ENCODE peak calls at places on chromosomes 12 and 14, in six cellular contexts. One of them, this sample, is unnamed.
A peak's percentile ranks its signal among the peaks of the same experiment; 100 is the strongest.

GRCh38 chr12:113072136-113072535 is 15.6 kb downstream of the DTX1 start:
- DNase-seq in CD8-positive, alpha-beta T cell: no peak
- DNase-seq in spleen: no peak
- DNase-seq in esophagus squamous epithelium: no peak
- DNase-seq in OCI-LY7: no peak
- DNase-seq in left lung: no peak
- DNase-seq in this sample: no peak

GRCh38 chr12:43038991-43039390 is 449.4 kb upstream of the PRICKLE1 start:
- DNase-seq in left lung: no peak
- DNase-seq in OCI-LY7: no peak
- DNase-seq in CD8-positive, alpha-beta T cell: no peak
- DNase-seq in esophagus squamous epithelium: no peak
- DNase-seq in spleen: no peak
- DNase-seq in this sample: no peak

GRCh38 chr12:113758165-113758924 is 207.8 kb downstream of the RBM19 start:
- DNase-seq in OCI-LY7: no peak
- DNase-seq in spleen: no peak
- DNase-seq in left lung: no peak
- DNase-seq in esophagus squamous epithelium: no peak
- DNase-seq in CD8-positive, alpha-beta T cell: no peak
- DNase-seq in this sample: no peak

GRCh38 chr12:130847097-130847496 is 8.0 kb upstream of the STX2 start:
- DNase-seq in spleen: peak; percentile 7
- DNase-seq in CD8-positive, alpha-beta T cell: no peak
- DNase-seq in OCI-LY7: no peak
- DNase-seq in left lung: no peak
- DNase-seq in esophagus squamous epithelium: no peak
- DNase-seq in this sample: no peak

GRCh38 chr12:28040251-28040650 is 67.7 kb upstream of the PTHLH start:
- DNase-seq in left lung: no peak
- DNase-seq in OCI-LY7: no peak
- DNase-seq in esophagus squamous epithelium: no peak
- DNase-seq in spleen: no peak
- DNase-seq in CD8-positive, alpha-beta T cell: no peak
- DNase-seq in this sample: no peak

GRCh38 chr14:35365130-35366047 is 39.2 kb downstream of the NFKBIA start:
- DNase-seq in spleen: peak; percentile 82
- DNase-seq in CD8-positive, alpha-beta T cell: peak; percentile 32
- DNase-seq in left lung: peak; percentile 89
- DNase-seq in OCI-LY7: no peak
- DNase-seq in esophagus squamous epithelium: peak; percentile 18
- DNase-seq in this sample: no peak

GRCh38 chr12:92221916-92222315 is 76.3 kb upstream of the BTG1 start:
- DNase-seq in esophagus squamous epithelium: no peak
- DNase-seq in spleen: no peak
- DNase-seq in OCI-LY7: no peak
- DNase-seq in CD8-positive, alpha-beta T cell: no peak
- DNase-seq in left lung: no peak
- DNase-seq in this sample: no peak

GRCh38 chr12:14273911-14274306 is 91.6 kb upstream of the ATF7IP start:
- DNase-seq in OCI-LY7: peak; percentile 58
- DNase-seq in spleen: no peak
- DNase-seq in left lung: no peak
- DNase-seq in CD8-positive, alpha-beta T cell: no peak
- DNase-seq in esophagus squamous epithelium: no peak
- DNase-seq in this sample: no peak

GRCh38 chr12:116443706-116444589 is 115.2 kb upstream of the MAP1LC3B2 start:
- DNase-seq in OCI-LY7: no peak
- DNase-seq in esophagus squamous epithelium: no peak
- DNase-seq in spleen: no peak
- DNase-seq in CD8-positive, alpha-beta T cell: no peak
- DNase-seq in left lung: no peak
- DNase-seq in this sample: no peak

GRCh38 chr12:46153267-46153872 is 115.5 kb downstream of the SLC38A1 start:
- DNase-seq in CD8-positive, alpha-beta T cell: no peak
- DNase-seq in OCI-LY7: peak; percentile 55
- DNase-seq in left lung: no peak
- DNase-seq in esophagus squamous epithelium: no peak
- DNase-seq in spleen: no peak
- DNase-seq in this sample: no peak

GRCh38 chr12:58106185-58106584 is 164.8 kb downstream of the ATP23 start:
- DNase-seq in left lung: no peak
- DNase-seq in OCI-LY7: no peak
- DNase-seq in esophagus squamous epithelium: no peak
- DNase-seq in spleen: no peak
- DNase-seq in CD8-positive, alpha-beta T cell: no peak
- DNase-seq in this sample: no peak

GRCh38 chr12:12534134-12534866 is 28.4 kb downstream of the DUSP16 start:
- DNase-seq in esophagus squamous epithelium: no peak
- DNase-seq in CD8-positive, alpha-beta T cell: no peak
- DNase-seq in spleen: no peak
- DNase-seq in left lung: no peak
- DNase-seq in OCI-LY7: no peak
- DNase-seq in this sample: no peak

GRCh38 chr12:59737725-59738463 is 142.1 kb downstream of the SLC16A7 start:
- DNase-seq in CD8-positive, alpha-beta T cell: no peak
- DNase-seq in left lung: no peak
- DNase-seq in spleen: no peak
- DNase-seq in OCI-LY7: no peak
- DNase-seq in esophagus squamous epithelium: no peak
- DNase-seq in this sample: no peak

GRCh38 chr12:81692008-81692407 is 67.1 kb downstream of the PPFIA2 start:
- DNase-seq in OCI-LY7: no peak
- DNase-seq in esophagus squamous epithelium: no peak
- DNase-seq in CD8-positive, alpha-beta T cell: no peak
- DNase-seq in left lung: no peak
- DNase-seq in spleen: no peak
- DNase-seq in this sample: no peak

GRCh38 chr12:560666-561065 is 100.9 kb downstream of the B4GALNT3 start:
- DNase-seq in esophagus squamous epithelium: no peak
- DNase-seq in left lung: no peak
- DNase-seq in spleen: no peak
- DNase-seq in CD8-positive, alpha-beta T cell: no peak
- DNase-seq in OCI-LY7: no peak
- DNase-seq in this sample: no peak

GRCh38 chr14:59044707-59045106 is 143.8 kb upstream of the DAAM1 start:
- DNase-seq in spleen: no peak
- DNase-seq in left lung: no peak
- DNase-seq in CD8-positive, alpha-beta T cell: no peak
- DNase-seq in esophagus squamous epithelium: no peak
- DNase-seq in OCI-LY7: no peak
- DNase-seq in this sample: no peak

GRCh38 chr14:89372156-89372555 is 44.9 kb downstream of the FOXN3 start:
- DNase-seq in left lung: no peak
- DNase-seq in OCI-LY7: no peak
- DNase-seq in spleen: no peak
- DNase-seq in esophagus squamous epithelium: no peak
- DNase-seq in CD8-positive, alpha-beta T cell: no peak
- DNase-seq in this sample: no peak

GRCh38 chr12:16474801-16475200 is 127.4 kb downstream of the MGST1 start:
- DNase-seq in esophagus squamous epithelium: no peak
- DNase-seq in left lung: no peak
- DNase-seq in spleen: no peak
- DNase-seq in OCI-LY7: no peak
- DNase-seq in CD8-positive, alpha-beta T cell: no peak
- DNase-seq in this sample: no peak

GRCh38 chr12:64781374-64782029 is 22.3 kb upstream of the GNS start:
- DNase-seq in left lung: no peak
- DNase-seq in spleen: peak; percentile 77
- DNase-seq in esophagus squamous epithelium: no peak
- DNase-seq in CD8-positive, alpha-beta T cell: no peak
- DNase-seq in OCI-LY7: no peak
- DNase-seq in this sample: no peak

GRCh38 chr14:52558688-52559087 is 6.1 kb downstream of the GPR137C start:
- DNase-seq in CD8-positive, alpha-beta T cell: no peak
- DNase-seq in OCI-LY7: no peak
- DNase-seq in left lung: no peak
- DNase-seq in esophagus squamous epithelium: no peak
- DNase-seq in spleen: no peak
- DNase-seq in this sample: no peak

GRCh38 chr12:62986844-62987243 is 51.9 kb upstream of the PPM1H start:
- DNase-seq in spleen: no peak
- DNase-seq in OCI-LY7: no peak
- DNase-seq in CD8-positive, alpha-beta T cell: no peak
- DNase-seq in esophagus squamous epithelium: no peak
- DNase-seq in left lung: no peak
- DNase-seq in this sample: no peak

GRCh38 chr12:67760586-67761275 is 112.2 kb downstream of the DYRK2 start:
- DNase-seq in spleen: no peak
- DNase-seq in OCI-LY7: no peak
- DNase-seq in CD8-positive, alpha-beta T cell: no peak
- DNase-seq in left lung: no peak
- DNase-seq in esophagus squamous epithelium: no peak
- DNase-seq in this sample: no peak

GRCh38 chr12:120077260-120077659 is 39.3 kb downstream of the RAB35 start:
- DNase-seq in spleen: peak; percentile 45
- DNase-seq in CD8-positive, alpha-beta T cell: no peak
- DNase-seq in esophagus squamous epithelium: no peak
- DNase-seq in OCI-LY7: no peak
- DNase-seq in left lung: no peak
- DNase-seq in this sample: no peak

GRCh38 chr14:61262082-61262481 is 19.1 kb downstream of the TMEM30B start:
- DNase-seq in CD8-positive, alpha-beta T cell: no peak
- DNase-seq in spleen: no peak
- DNase-seq in left lung: no peak
- DNase-seq in OCI-LY7: no peak
- DNase-seq in esophagus squamous epithelium: no peak
- DNase-seq in this sample: no peak

GRCh38 chr12:84763112-84763511 is 149.5 kb downstream of the SLC6A15 start:
- DNase-seq in OCI-LY7: no peak
- DNase-seq in esophagus squamous epithelium: no peak
- DNase-seq in spleen: no peak
- DNase-seq in left lung: peak; percentile 58
- DNase-seq in CD8-positive, alpha-beta T cell: no peak
- DNase-seq in this sample: no peak

GRCh38 chr12:124554429-124555029 is 12.9 kb downstream of the NCOR2 start:
- DNase-seq in CD8-positive, alpha-beta T cell: no peak
- DNase-seq in esophagus squamous epithelium: no peak
- DNase-seq in OCI-LY7: no peak
- DNase-seq in left lung: no peak
- DNase-seq in spleen: peak; percentile 73
- DNase-seq in this sample: no peak
- H3K27ac ChIP-seq in CD8-positive, alpha-beta T cell: no peak overlapping the region
- H3K27ac ChIP-seq in esophagus squamous epithelium: no peak overlapping the region
- H3K27ac ChIP-seq in OCI-LY7: no peak overlapping the region
- H3K27ac ChIP-seq in left lung: no peak overlapping the region
- H3K27ac ChIP-seq in spleen: no peak overlapping the region
- H3K27ac ChIP-seq in this sample: no peak overlapping the region

DNA sequence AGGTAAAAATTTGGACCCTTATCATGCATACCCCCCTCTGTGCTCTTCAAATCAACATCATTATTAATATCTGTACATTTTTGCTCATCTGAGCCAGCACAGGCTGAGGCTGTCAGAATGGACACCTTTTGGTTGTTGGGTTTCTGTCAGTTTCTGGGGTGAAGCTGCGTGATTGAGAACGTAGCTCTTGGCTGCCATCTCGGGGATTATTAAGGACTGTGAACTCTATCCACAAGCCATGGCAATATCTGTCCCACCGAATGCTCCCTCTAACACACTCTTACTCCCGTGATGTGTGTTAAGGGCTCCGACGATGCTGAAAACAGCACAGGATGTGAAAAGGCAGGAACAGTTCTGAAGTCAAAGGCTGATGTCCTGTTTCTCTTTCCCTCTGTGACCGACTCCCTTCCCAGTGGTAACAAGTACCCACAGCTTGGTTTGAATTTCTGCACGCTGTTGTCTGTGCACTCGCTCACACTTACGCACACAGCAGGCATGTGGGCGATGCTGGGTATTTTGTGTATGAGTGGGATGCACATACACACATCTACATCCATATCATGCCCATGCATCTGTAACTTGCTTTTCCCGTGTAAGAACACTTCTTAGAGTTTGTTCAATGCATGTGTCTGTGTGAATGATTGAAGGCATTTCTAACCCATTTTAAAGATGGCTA is 405.6 kb downstream of the TMEM121 start:
- DNase-seq in spleen: no peak
- DNase-seq in esophagus squamous epithelium: no peak
- DNase-seq in left lung: peak; percentile 10
- DNase-seq in OCI-LY7: no peak
- DNase-seq in CD8-positive, alpha-beta T cell: no peak
- DNase-seq in this sample: no peak
- H3K9me3 ChIP-seq in spleen: no peaks in the 10 kb centered on the region
- H3K9me3 ChIP-seq in esophagus squamous epithelium: no peaks in the 10 kb centered on the region
- H3K9me3 ChIP-seq in left lung: no peaks in the 10 kb centered on the region
- H3K9me3 ChIP-seq in OCI-LY7: no peaks in the 10 kb centered on the region
- H3K9me3 ChIP-seq in CD8-positive, alpha-beta T cell: no peaks in the 10 kb centered on the region
- H3K9me3 ChIP-seq in this sample: no peaks in the 10 kb centered on the region

DNA sequence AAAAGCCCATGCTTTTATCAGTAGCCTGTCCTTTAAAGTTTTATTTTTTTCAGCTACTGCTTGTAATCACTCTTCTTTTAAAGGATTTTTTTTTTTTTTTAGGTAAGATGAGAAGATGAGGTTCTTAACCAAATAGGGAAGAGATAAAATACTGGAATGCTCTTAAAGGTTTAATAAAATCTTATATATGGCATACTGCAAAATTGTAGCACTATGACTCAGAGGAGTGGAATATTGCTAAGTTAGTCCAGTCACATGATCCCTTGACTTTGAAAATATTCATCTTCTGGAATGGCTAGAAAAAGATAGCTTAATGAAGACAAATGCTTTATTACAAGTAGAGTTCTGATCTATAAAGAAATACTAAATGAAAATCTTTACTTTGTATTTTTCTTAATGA is 116.6 kb downstream of the NAV3 start:
- DNase-seq in spleen: no peak
- DNase-seq in CD8-positive, alpha-beta T cell: no peak
- DNase-seq in OCI-LY7: no peak
- DNase-seq in esophagus squamous epithelium: no peak
- DNase-seq in left lung: no peak
- DNase-seq in this sample: no peak
- H3K27ac ChIP-seq in spleen: no peak overlapping the region
- H3K27ac ChIP-seq in CD8-positive, alpha-beta T cell: no peak overlapping the region
- H3K27ac ChIP-seq in OCI-LY7: no peak overlapping the region
- H3K27ac ChIP-seq in esophagus squamous epithelium: no peak overlapping the region
- H3K27ac ChIP-seq in left lung: peak overlapping the region; percentile 15
- H3K27ac ChIP-seq in this sample: no peak overlapping the region

DNA sequence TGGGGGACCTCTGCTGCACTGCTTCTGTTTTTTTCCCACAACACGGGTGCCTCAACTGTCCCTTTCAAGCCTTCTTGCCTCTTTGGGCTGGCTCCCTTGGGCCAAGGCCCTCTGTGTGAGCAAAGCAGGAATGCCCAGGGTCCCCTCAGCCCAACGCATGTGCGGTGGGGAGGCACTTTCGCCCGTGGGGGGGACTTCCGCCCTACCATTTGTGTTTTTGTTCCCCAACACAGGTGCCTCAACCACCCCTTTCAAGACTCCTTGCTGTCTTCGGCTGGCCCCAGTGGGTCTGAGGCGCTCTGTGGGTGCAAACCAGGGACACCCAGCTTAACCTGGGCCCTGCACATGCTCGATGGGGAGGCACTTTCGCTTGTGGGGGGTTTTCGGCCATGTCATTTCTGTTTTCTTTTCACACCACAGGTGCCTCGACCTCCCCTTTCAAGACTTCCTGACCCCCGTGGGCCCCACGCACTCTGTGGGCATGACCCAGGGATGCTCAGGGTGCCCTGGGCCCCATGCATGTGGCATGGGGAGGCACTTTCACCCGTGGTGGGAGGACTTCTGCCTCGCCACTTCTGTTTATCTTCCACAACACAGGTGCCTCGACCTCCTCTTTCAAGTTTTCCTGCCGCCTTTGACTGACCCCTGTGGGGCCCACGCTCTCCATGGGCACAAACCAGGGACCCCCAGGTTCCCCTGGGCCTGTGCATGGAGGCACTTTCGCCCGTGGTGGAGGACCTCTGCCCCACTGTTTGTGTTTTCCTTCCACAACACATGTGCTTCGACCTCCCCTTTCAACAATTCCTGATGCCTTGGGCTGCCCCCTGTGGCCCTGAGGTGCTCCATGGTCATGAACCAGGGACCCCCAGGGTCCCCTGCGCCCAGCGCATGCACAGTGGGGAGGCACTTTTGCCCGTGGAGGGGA is 365.7 kb downstream of the ALG10 start:
- DNase-seq in spleen: peak; percentile 53
- DNase-seq in left lung: no peak
- DNase-seq in OCI-LY7: no peak
- DNase-seq in esophagus squamous epithelium: no peak
- DNase-seq in CD8-positive, alpha-beta T cell: no peak
- DNase-seq in this sample: no peak
- H3K9me3 ChIP-seq in spleen: peaks cover 15% of the 10 kb centered on the region
- H3K9me3 ChIP-seq in left lung: no peaks in the 10 kb centered on the region
- H3K9me3 ChIP-seq in OCI-LY7: peaks cover 6% of the 10 kb centered on the region
- H3K9me3 ChIP-seq in esophagus squamous epithelium: peaks cover 100% of the 10 kb centered on the region
- H3K9me3 ChIP-seq in CD8-positive, alpha-beta T cell: no peaks in the 10 kb centered on the region
- H3K9me3 ChIP-seq in this sample: no peaks in the 10 kb centered on the region